ENCODE peak calls at places on chromosomes 16 and 17, in nine cellular contexts. One of them, this sample, is unnamed.

GRCh38 chr16:84121007-84121406 is 4.3 kb upstream of the MBTPS1 start:
- DNase-seq in endothelial cell: no peak
- DNase-seq in AG09309: no peak
- DNase-seq in AG04450: no peak
- DNase-seq in IMR-90: no peak
- DNase-seq in glutamatergic neuron: no peak
- DNase-seq in fibroblast of pulmonary artery: no peak
- DNase-seq in body of pancreas: no peak
- DNase-seq in suprapubic skin: no peak
- DNase-seq in this sample: no peak

GRCh38 chr17:80761421-80761871 is 216.8 kb downstream of the RPTOR start:
- DNase-seq in fibroblast of pulmonary artery: peak; percentile 69
- DNase-seq in suprapubic skin: no peak
- DNase-seq in body of pancreas: no peak
- DNase-seq in glutamatergic neuron: no peak
- DNase-seq in endothelial cell: no peak
- DNase-seq in IMR-90: peak; percentile 88
- DNase-seq in AG09309: no peak
- DNase-seq in AG04450: no peak
- DNase-seq in this sample: no peak

GRCh38 chr16:57278494-57278893 is 6.0 kb downstream of the PLLP start:
- DNase-seq in AG09309: no peak
- DNase-seq in suprapubic skin: no peak
- DNase-seq in AG04450: no peak
- DNase-seq in fibroblast of pulmonary artery: no peak
- DNase-seq in endothelial cell: no peak
- DNase-seq in glutamatergic neuron: no peak
- DNase-seq in IMR-90: no peak
- DNase-seq in body of pancreas: no peak
- DNase-seq in this sample: no peak

GRCh38 chr16:26281681-26282080 is 589.9 kb downstream of the HS3ST4 start:
- DNase-seq in suprapubic skin: no peak
- DNase-seq in endothelial cell: no peak
- DNase-seq in AG04450: no peak
- DNase-seq in AG09309: no peak
- DNase-seq in IMR-90: no peak
- DNase-seq in body of pancreas: no peak
- DNase-seq in glutamatergic neuron: no peak
- DNase-seq in fibroblast of pulmonary artery: no peak
- DNase-seq in this sample: no peak

GRCh38 chr17:67865438-67865837 is 40.1 kb downstream of the BPTF start:
- DNase-seq in fibroblast of pulmonary artery: no peak
- DNase-seq in endothelial cell: no peak
- DNase-seq in AG04450: no peak
- DNase-seq in glutamatergic neuron: no peak
- DNase-seq in suprapubic skin: no peak
- DNase-seq in AG09309: no peak
- DNase-seq in IMR-90: peak; percentile 18
- DNase-seq in body of pancreas: no peak
- DNase-seq in this sample: no peak

GRCh38 chr17:14746784-14747575 is 446.1 kb downstream of the HS3ST3B1 start:
- DNase-seq in suprapubic skin: no peak
- DNase-seq in AG04450: no peak
- DNase-seq in AG09309: no peak
- DNase-seq in body of pancreas: no peak
- DNase-seq in fibroblast of pulmonary artery: no peak
- DNase-seq in endothelial cell: no peak
- DNase-seq in glutamatergic neuron: no peak
- DNase-seq in IMR-90: no peak
- DNase-seq in this sample: no peak

GRCh38 chr16:51641191-51641765 is 490.2 kb upstream of the SALL1 start:
- DNase-seq in endothelial cell: no peak
- DNase-seq in suprapubic skin: no peak
- DNase-seq in glutamatergic neuron: no peak
- DNase-seq in IMR-90: no peak
- DNase-seq in AG09309: no peak
- DNase-seq in body of pancreas: no peak
- DNase-seq in AG04450: no peak
- DNase-seq in fibroblast of pulmonary artery: no peak
- DNase-seq in this sample: no peak

GRCh38 chr17:9676742-9677387 is 31.5 kb downstream of the USP43 start:
- DNase-seq in IMR-90: peak; percentile 12
- DNase-seq in AG04450: no peak
- DNase-seq in endothelial cell: no peak
- DNase-seq in body of pancreas: no peak
- DNase-seq in glutamatergic neuron: no peak
- DNase-seq in suprapubic skin: no peak
- DNase-seq in fibroblast of pulmonary artery: no peak
- DNase-seq in AG09309: no peak
- DNase-seq in this sample: no peak

GRCh38 chr16:49856741-49857330 is 924 bp upstream of the ZNF423 start:
- DNase-seq in endothelial cell: peak; percentile 79
- DNase-seq in AG09309: peak; percentile 28
- DNase-seq in glutamatergic neuron: peak; percentile 91
- DNase-seq in body of pancreas: peak; percentile 78
- DNase-seq in fibroblast of pulmonary artery: peak; percentile 84
- DNase-seq in IMR-90: peak; percentile 55
- DNase-seq in suprapubic skin: no peak
- DNase-seq in AG04450: peak; percentile 6
- DNase-seq in this sample: peak; percentile 81

GRCh38 chr17:21129023-21129681 is 2.4 kb downstream of the DHRS7B start:
- DNase-seq in AG09309: no peak
- DNase-seq in IMR-90: peak; percentile 67
- DNase-seq in glutamatergic neuron: no peak
- DNase-seq in body of pancreas: peak; percentile 20
- DNase-seq in AG04450: peak; percentile 26
- DNase-seq in fibroblast of pulmonary artery: peak; percentile 76
- DNase-seq in suprapubic skin: no peak
- DNase-seq in endothelial cell: peak; percentile 34
- DNase-seq in this sample: no peak

GRCh38 chr17:66467766-66468165 is 165.4 kb downstream of the PRKCA start:
- DNase-seq in body of pancreas: no peak
- DNase-seq in endothelial cell: no peak
- DNase-seq in fibroblast of pulmonary artery: peak; percentile 22
- DNase-seq in AG04450: no peak
- DNase-seq in IMR-90: peak; percentile 55
- DNase-seq in glutamatergic neuron: no peak
- DNase-seq in suprapubic skin: no peak
- DNase-seq in AG09309: no peak
- DNase-seq in this sample: no peak

GRCh38 chr16:20307240-20307671 is 20.1 kb downstream of the GP2 start:
- DNase-seq in AG09309: no peak
- DNase-seq in suprapubic skin: no peak
- DNase-seq in glutamatergic neuron: no peak
- DNase-seq in IMR-90: no peak
- DNase-seq in body of pancreas: peak; percentile 71
- DNase-seq in endothelial cell: no peak
- DNase-seq in AG04450: no peak
- DNase-seq in fibroblast of pulmonary artery: no peak
- DNase-seq in this sample: no peak

GRCh38 chr16:49495151-49495566 is 121.6 kb downstream of the C16orf78 start:
- DNase-seq in glutamatergic neuron: no peak
- DNase-seq in suprapubic skin: peak; percentile 13
- DNase-seq in body of pancreas: no peak
- DNase-seq in AG09309: no peak
- DNase-seq in endothelial cell: no peak
- DNase-seq in IMR-90: no peak
- DNase-seq in fibroblast of pulmonary artery: no peak
- DNase-seq in AG04450: no peak
- DNase-seq in this sample: no peak

GRCh38 chr17:74296548-74296936 is 22.5 kb downstream of the DNAI2 start:
- DNase-seq in endothelial cell: peak; percentile 52
- DNase-seq in fibroblast of pulmonary artery: peak; percentile 73
- DNase-seq in IMR-90: peak; percentile 38
- DNase-seq in glutamatergic neuron: peak; percentile 67
- DNase-seq in body of pancreas: peak; percentile 64
- DNase-seq in suprapubic skin: no peak
- DNase-seq in AG04450: no peak
- DNase-seq in AG09309: peak; percentile 13
- DNase-seq in this sample: peak; percentile 40

GRCh38 chr16:72530434-72530833 is 358.5 kb upstream of the PMFBP1 start:
- DNase-seq in glutamatergic neuron: no peak
- DNase-seq in body of pancreas: no peak
- DNase-seq in AG04450: no peak
- DNase-seq in suprapubic skin: no peak
- DNase-seq in AG09309: peak; percentile 47
- DNase-seq in fibroblast of pulmonary artery: peak; percentile 93
- DNase-seq in endothelial cell: no peak
- DNase-seq in IMR-90: peak; percentile 75
- DNase-seq in this sample: peak; percentile 10

DNA sequence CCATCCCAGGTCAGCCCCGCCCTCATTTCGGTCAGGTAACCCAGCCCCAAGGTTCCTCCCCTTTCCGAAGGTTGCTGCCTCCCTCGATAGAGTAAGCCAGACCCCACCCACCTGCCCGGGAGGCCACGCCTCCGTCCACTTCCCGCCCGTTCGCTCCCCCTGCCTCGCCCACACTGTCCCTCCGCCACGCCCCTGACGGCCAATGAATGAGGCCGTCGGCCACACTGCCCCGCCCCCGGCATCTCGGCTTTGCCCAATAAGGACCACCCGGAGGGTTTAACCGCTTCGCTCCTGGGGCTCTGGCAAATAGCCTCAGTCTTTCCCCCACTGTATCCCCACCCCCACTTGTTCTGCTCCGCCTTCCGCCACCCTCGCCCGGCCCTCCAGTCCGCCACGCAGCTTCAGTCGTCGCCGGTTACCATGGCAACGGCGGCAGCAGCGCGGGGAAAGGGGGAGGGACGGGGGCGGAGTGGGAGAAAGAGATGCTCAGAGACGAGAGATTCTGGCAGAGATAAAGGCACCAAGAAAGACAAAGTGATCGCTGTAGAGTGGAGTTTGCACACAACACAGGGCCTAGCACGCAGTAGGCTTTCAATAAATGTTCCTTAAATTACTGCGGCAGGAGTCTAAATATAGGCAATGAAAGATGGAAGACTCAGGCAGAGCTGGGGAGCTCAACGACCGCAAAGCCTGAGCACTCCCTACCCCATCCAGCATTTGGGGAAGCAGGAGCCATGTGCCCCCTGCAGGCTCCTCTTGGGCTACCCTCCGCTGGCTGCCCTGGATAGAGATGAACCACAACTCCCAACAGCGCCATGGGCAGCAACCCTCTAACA is 5.1 kb downstream of the DLG4 start:
- DNase-seq in AG04450: peak; percentile 89
- DNase-seq in endothelial cell: peak; percentile 100
- DNase-seq in glutamatergic neuron: peak; percentile 100
- DNase-seq in IMR-90: peak; percentile 95
- DNase-seq in suprapubic skin: peak; percentile 99
- DNase-seq in AG09309: peak; percentile 84
- DNase-seq in body of pancreas: peak; percentile 96
- DNase-seq in fibroblast of pulmonary artery: peak; percentile 96
- DNase-seq in this sample: peak; percentile 98
- TF ChIP-seq CTCF in AG04450: peak; percentile 63
- TF ChIP-seq CTCF in endothelial cell: no peak
- TF ChIP-seq CTCF in glutamatergic neuron: peak; percentile 47
- TF ChIP-seq CTCF in IMR-90: peak; percentile 62
- TF ChIP-seq CTCF in suprapubic skin: peak; percentile 59
- TF ChIP-seq CTCF in AG09309: peak; percentile 70
- TF ChIP-seq CTCF in body of pancreas: peak; percentile 48
- TF ChIP-seq CTCF in fibroblast of pulmonary artery: peak; percentile 57
- TF ChIP-seq CTCF in this sample: peak; percentile 22

DNA sequence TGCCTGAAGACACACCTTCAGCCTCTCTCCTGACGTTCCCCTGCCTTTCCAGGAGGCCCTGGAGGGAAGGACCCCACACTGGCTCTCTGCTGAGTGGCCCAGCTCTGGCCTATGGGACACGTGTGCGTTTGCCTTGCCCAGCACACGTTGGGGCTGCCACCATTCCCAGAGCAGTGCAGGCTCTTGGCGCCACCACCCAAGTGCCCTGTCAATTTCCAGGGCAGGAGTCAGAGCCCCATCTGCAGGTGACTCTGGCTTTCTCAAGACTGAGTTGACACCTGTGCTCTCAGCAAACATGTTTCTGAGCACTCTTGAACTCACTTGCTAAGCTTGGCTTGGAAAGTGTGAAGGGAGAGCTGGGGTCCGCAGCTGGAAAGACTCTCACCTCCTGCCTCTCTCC is 4.7 kb upstream of the IRF8 start:
- DNase-seq in body of pancreas: peak; percentile 72
- DNase-seq in suprapubic skin: no peak
- DNase-seq in fibroblast of pulmonary artery: no peak
- DNase-seq in endothelial cell: no peak
- DNase-seq in AG09309: no peak
- DNase-seq in IMR-90: no peak
- DNase-seq in AG04450: no peak
- DNase-seq in glutamatergic neuron: no peak
- DNase-seq in this sample: no peak
- TF ChIP-seq CTCF in body of pancreas: peak; percentile 51
- TF ChIP-seq CTCF in suprapubic skin: no peak
- TF ChIP-seq CTCF in fibroblast of pulmonary artery: no peak
- TF ChIP-seq CTCF in endothelial cell: no peak
- TF ChIP-seq CTCF in AG09309: no peak
- TF ChIP-seq CTCF in IMR-90: no peak
- TF ChIP-seq CTCF in AG04450: no peak
- TF ChIP-seq CTCF in glutamatergic neuron: no peak
- TF ChIP-seq CTCF in this sample: peak; percentile 21

DNA sequence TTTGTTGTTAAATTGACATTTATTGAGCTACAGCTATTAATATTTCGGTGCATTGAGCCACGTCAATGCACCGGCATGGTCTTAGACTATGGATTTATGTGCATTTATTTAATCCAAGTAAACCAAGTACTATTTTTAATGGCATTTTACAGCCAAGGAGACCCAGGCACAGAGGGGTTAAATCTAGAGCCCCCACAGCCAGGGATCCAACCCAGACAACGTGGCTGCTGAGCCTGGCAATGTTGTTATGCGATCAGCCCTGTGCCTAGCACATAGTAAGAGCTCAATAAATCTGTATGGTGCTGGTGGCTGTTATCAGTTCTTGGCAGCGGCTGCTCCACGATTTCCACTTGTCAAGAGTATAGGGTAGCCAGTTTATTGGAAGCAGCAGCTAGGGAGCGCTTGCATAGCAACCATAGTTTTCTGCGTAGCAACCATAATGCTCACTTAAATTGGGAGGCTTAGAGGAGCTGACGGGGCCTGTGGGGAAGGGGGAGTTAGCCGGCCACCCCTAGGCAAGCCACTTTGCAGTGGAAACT is 541 bp upstream of the RBBP6 start:
- DNase-seq in AG09309: no peak
- DNase-seq in endothelial cell: no peak
- DNase-seq in IMR-90: no peak
- DNase-seq in fibroblast of pulmonary artery: no peak
- DNase-seq in suprapubic skin: no peak
- DNase-seq in body of pancreas: peak; percentile 70
- DNase-seq in glutamatergic neuron: no peak
- DNase-seq in AG04450: no peak
- DNase-seq in this sample: no peak
- TF ChIP-seq CTCF in AG09309: no peak
- TF ChIP-seq CTCF in endothelial cell: no peak
- TF ChIP-seq CTCF in IMR-90: peak; percentile 9
- TF ChIP-seq CTCF in fibroblast of pulmonary artery: peak; percentile 31
- TF ChIP-seq CTCF in suprapubic skin: no peak
- TF ChIP-seq CTCF in body of pancreas: no peak
- TF ChIP-seq CTCF in glutamatergic neuron: no peak
- TF ChIP-seq CTCF in AG04450: peak; percentile 41
- TF ChIP-seq CTCF in this sample: no peak

DNA sequence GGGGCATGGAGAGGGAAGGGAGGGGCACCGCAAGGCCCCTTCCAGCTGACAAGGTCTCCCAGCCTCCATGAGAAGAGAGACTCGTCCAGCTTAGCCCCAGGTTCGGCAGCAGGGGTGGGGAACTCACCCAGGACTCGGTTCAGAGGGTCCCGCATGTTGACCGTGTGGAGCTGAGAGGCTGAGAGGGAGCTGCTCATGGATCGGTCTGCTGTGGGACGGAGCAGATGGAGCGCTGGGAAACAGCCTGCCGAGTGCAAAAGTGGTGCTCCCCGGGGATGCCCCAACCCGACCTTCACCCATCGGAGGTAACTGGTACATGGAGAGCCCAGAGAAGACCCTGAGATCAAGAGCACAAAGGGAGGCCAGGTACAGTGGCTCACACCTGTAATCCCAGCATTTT is 4.9 kb downstream of the CSF3 start:
- DNase-seq in suprapubic skin: no peak
- DNase-seq in body of pancreas: no peak
- DNase-seq in IMR-90: no peak
- DNase-seq in endothelial cell: no peak
- DNase-seq in AG09309: no peak
- DNase-seq in AG04450: no peak
- DNase-seq in fibroblast of pulmonary artery: no peak
- DNase-seq in glutamatergic neuron: no peak
- DNase-seq in this sample: no peak
- TF ChIP-seq CTCF in suprapubic skin: no peak
- TF ChIP-seq CTCF in body of pancreas: no peak
- TF ChIP-seq CTCF in IMR-90: no peak
- TF ChIP-seq CTCF in endothelial cell: no peak
- TF ChIP-seq CTCF in AG09309: no peak
- TF ChIP-seq CTCF in AG04450: no peak
- TF ChIP-seq CTCF in fibroblast of pulmonary artery: no peak
- TF ChIP-seq CTCF in glutamatergic neuron: no peak
- TF ChIP-seq CTCF in this sample: no peak

This sample was measured in GM20000.